ENCODE peak calls at places on chromosomes 1 and 21, in nine cellular contexts. L is mesothelial cell of epicardium, H is brain microvascular endothelial cell, Y is IMR-90, Q is RWPE1, U is breast epithelium, C is type B pancreatic cell, M is astrocyte of the spinal cord, V is heart right ventricle. W is an unnamed sample.

GRCh38 chr1:52191395-52191965 is 49.6 kb downstream of the ZFYVE9 start:
- DNase-seq in H (no peak), L (no peak), U (no peak), V (no peak), Y (no peak), M (no peak), C (no peak), Q (no peak), W (no peak)

GRCh38 chr1:54314691-54315455 is 91.3 kb downstream of the SSBP3 start:
- DNase-seq in L (no peak), M (no peak), C (no peak), H (no peak), Y (no peak), V (no peak), U (no peak), Q (no peak), W (no peak)

GRCh38 chr1:70140894-70141293 is 64.5 kb downstream of the LRRC40 start:
- DNase-seq in U (no peak), L (no peak), M (no peak), Y (peak), C (no peak), H (peak), V (no peak), Q (no peak), W (no peak)

GRCh38 chr1:151199860-151200581 is 1.7 kb downstream of the PIP5K1A start:
- DNase-seq in U (no peak), L (no peak), C (no peak), Q (peak), V (no peak), H (peak), Y (peak), M (peak), W (no peak)

GRCh38 chr1:156119503-156120209 is 5.1 kb downstream of the LMNA start:
- DNase-seq in V (no peak), H (peak), L (no peak), M (peak), C (no peak), U (no peak), Q (peak), Y (peak), W (no peak)

GRCh38 chr21:25885880-25886279 is 151.1 kb downstream of the GABPA start:
- DNase-seq in V (no peak), H (no peak), M (no peak), U (no peak), C (no peak), Y (no peak), Q (no peak), L (no peak), W (no peak)

GRCh38 chr1:30415171-30415940 is 308.0 kb downstream of the MATN1 start:
- DNase-seq in C (peak), M (no peak), H (no peak), U (peak), V (no peak), Q (no peak), Y (no peak), L (no peak), W (no peak)

GRCh38 chr21:25329227-25329626 is 278.1 kb downstream of the MRPL39 start:
- DNase-seq in Y (peak), C (no peak), Q (peak), M (peak), H (no peak), U (no peak), V (no peak), L (no peak), W (no peak)

GRCh38 chr1:160665330-160666078 is 18.7 kb upstream of the SLAMF1 start:
- DNase-seq in Y (no peak), V (peak), M (no peak), H (no peak), U (no peak), C (no peak), Q (no peak), L (no peak), W (no peak)

GRCh38 chr1:211329764-211330201 is 3.1 kb downstream of the TRAF5 start:
- DNase-seq in H (no peak), L (no peak), V (no peak), M (no peak), U (no peak), Y (no peak), C (no peak), Q (no peak), W (no peak)

GRCh38 chr1:91877574-91878208 is 8.3 kb downstream of the TGFBR3 start:
- DNase-seq in Q (no peak), M (no peak), Y (peak), U (no peak), H (no peak), L (no peak), V (no peak), C (no peak), W (no peak)

GRCh38 chr21:40680311-40680710 is 166.6 kb downstream of the DSCAM start:
- DNase-seq in H (no peak), C (no peak), V (no peak), Q (no peak), U (no peak), M (no peak), Y (no peak), L (no peak), W (no peak)

GRCh38 chr1:72557446-72558049 is 275.2 kb upstream of the NEGR1 start:
- DNase-seq in L (no peak), C (no peak), U (no peak), M (peak), Y (peak), V (no peak), Q (no peak), H (peak), W (no peak)
- TF ChIP-seq CTCF in L (no peak), C (peak), U (no peak), M (peak), Y (peak), V (peak), Q (no peak), H (peak), W (no peak)

DNA sequence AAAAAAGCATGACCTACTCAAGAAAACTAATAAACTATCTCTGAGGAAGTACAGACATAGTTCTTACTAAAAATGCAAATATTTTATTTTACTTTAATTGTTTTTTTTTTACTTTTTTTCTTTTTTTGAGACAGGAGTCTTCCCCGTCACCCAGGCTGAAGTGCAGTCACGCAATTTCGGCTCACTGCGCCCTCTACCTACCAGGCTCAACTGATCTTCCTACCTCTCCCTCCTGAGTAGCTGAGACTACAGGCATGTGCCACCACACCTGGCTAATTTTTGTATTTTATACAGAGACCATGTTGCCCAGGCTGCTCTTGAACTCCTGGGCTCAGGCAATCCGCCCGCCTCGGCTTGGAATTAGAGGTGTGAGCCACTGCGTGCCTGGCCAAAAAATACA is 1263.1 kb downstream of the KCNT2 start:
- DNase-seq in L (no peak), Q (no peak), V (no peak), C (no peak), Y (no peak), H (no peak), M (no peak), U (no peak), W (no peak)
- TF ChIP-seq CTCF in L (no peak), Q (no peak), V (no peak), C (peak), Y (no peak), H (no peak), M (no peak), U (no peak), W (no peak)

DNA sequence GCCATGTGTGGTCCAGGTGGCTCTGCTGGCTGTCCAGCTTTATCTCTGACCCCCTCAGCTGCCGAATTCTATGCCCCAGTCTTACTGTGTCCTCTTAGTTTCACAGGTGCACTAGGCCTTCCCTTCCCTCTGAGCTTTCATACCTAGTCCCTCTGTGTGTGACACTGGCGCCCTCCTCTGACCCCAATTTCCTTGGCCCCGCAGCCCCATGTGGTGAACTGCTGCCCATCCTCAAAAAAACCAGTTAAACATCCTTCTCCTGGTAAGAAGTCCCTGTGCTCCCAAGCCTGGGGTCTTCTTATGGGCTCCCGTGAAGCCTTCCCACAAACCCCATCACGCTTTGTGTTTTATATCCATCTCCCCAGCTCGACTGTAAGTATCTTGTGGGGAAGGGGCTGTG is 93.9 kb upstream of the TSPAN2 start:
- DNase-seq in M (no peak), Q (no peak), H (no peak), C (no peak), V (no peak), L (no peak), Y (no peak), U (no peak), W (no peak)
- TF ChIP-seq CTCF in M (no peak), Q (no peak), H (no peak), C (no peak), V (no peak), L (no peak), Y (no peak), U (no peak), W (no peak)

DNA sequence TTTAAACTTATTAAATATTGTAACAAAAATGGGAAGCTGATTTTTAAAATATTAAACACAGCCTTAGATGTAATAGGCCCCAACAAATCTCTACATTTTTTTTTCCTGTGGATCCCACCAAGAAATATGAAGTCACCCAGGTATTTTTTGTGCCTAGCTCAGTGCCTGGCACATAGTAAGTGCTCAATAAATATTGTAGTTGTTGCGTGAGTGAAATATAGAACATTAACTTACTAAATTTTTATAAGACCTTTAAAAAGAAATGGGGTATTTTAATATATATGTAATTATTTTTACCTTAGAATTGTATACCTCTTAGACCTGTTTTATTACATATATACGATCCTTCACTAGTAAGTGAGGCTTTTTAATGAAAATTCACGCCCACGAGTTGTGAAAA is 569 bp upstream of the DNAH14 start:
- DNase-seq in Y (no peak), Q (no peak), L (no peak), U (no peak), V (no peak), C (no peak), H (no peak), M (no peak), W (no peak)
- TF ChIP-seq CTCF in Y (no peak), Q (no peak), L (no peak), U (no peak), V (no peak), C (no peak), H (no peak), M (no peak), W (no peak)